ENCODE peak calls at places on chromosomes 13 and 19, in six cellular contexts. One of them, this sample, is unnamed. For H3K27me3, the result is how much of the 10 kb centered on the place peaks cover.

GRCh38 chr13:63696055-63696454 is 2280.4 kb upstream of the PCDH20 start:
- DNase-seq in heart right ventricle: no peak
- DNase-seq in cardiac muscle cell: no peak
- DNase-seq in right lobe of liver: no peak
- DNase-seq in ovary: no peak
- DNase-seq in AG04450: peak
- DNase-seq in this sample: peak

GRCh38 chr13:36571444-36571843 is 102.4 kb upstream of the SERTM1 start:
- DNase-seq in right lobe of liver: no peak
- DNase-seq in cardiac muscle cell: no peak
- DNase-seq in heart right ventricle: no peak
- DNase-seq in AG04450: no peak
- DNase-seq in ovary: no peak
- DNase-seq in this sample: no peak

GRCh38 chr13:97141564-97142005 is 80.5 kb upstream of the MBNL2 start:
- DNase-seq in cardiac muscle cell: peak
- DNase-seq in heart right ventricle: peak
- DNase-seq in right lobe of liver: no peak
- DNase-seq in AG04450: peak
- DNase-seq in ovary: no peak
- DNase-seq in this sample: no peak

GRCh38 chr19:24073807-24074206 is 13.2 kb upstream of the ZNF254 start:
- DNase-seq in heart right ventricle: no peak
- DNase-seq in AG04450: no peak
- DNase-seq in cardiac muscle cell: no peak
- DNase-seq in ovary: no peak
- DNase-seq in right lobe of liver: no peak
- DNase-seq in this sample: no peak

GRCh38 chr13:94252209-94252608 is 227.3 kb downstream of the DCT start:
- DNase-seq in cardiac muscle cell: no peak
- DNase-seq in right lobe of liver: no peak
- DNase-seq in ovary: no peak
- DNase-seq in heart right ventricle: no peak
- DNase-seq in AG04450: no peak
- DNase-seq in this sample: no peak

GRCh38 chr13:114102521-114103288 is 29.7 kb downstream of the RASA3 start:
- DNase-seq in ovary: no peak
- DNase-seq in cardiac muscle cell: no peak
- DNase-seq in right lobe of liver: peak
- DNase-seq in heart right ventricle: no peak
- DNase-seq in AG04450: no peak
- DNase-seq in this sample: no peak

GRCh38 chr19:46147791-46148288 is at the start of gene IGFL2:
- DNase-seq in cardiac muscle cell: no peak
- DNase-seq in heart right ventricle: no peak
- DNase-seq in AG04450: no peak
- DNase-seq in ovary: no peak
- DNase-seq in right lobe of liver: no peak
- DNase-seq in this sample: no peak

GRCh38 chr13:48072304-48072703 is 22.6 kb downstream of the MED4 start:
- DNase-seq in ovary: no peak
- DNase-seq in heart right ventricle: no peak
- DNase-seq in cardiac muscle cell: no peak
- DNase-seq in right lobe of liver: no peak
- DNase-seq in AG04450: no peak
- DNase-seq in this sample: no peak

GRCh38 chr13:107251321-107251720 is 683.4 kb upstream of the ARGLU1 start:
- DNase-seq in right lobe of liver: no peak
- DNase-seq in AG04450: no peak
- DNase-seq in heart right ventricle: no peak
- DNase-seq in ovary: no peak
- DNase-seq in cardiac muscle cell: no peak
- DNase-seq in this sample: no peak

GRCh38 chr13:44649118-44649455 is 73.0 kb upstream of the TSC22D1 start:
- DNase-seq in ovary: no peak
- DNase-seq in heart right ventricle: no peak
- DNase-seq in AG04450: no peak
- DNase-seq in cardiac muscle cell: no peak
- DNase-seq in right lobe of liver: no peak
- DNase-seq in this sample: no peak

DNA sequence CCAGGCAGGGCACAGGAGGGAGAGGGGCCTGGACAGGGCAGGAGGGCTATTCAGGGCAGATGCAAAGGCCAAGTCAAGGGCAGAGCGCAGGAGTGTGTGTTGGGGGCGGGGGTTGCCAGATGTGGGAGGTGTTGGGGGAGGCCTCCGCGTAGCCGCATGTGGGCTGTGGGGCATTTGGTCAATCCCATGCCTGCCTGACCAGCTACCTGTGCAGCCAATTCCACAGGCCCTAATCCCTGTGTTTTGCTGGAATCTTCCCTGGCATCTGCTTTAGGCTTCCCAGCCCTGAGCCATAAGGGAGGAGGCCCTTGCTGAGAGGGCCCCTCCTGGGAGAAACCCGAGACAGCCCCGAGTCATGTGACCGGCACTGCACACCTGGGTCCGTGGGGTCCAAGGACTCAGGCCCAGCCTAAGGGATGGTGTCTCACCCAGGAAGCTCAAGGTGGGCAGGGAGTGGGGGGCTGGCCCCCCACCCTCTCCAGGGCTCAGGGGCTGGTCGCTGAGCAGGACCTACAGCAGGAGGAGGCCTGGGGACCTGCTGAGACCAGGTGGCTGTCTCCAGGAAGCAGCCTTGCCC is 20.3 kb downstream of the RFX1 start:
- DNase-seq in ovary: no peak
- DNase-seq in cardiac muscle cell: no peak
- DNase-seq in AG04450: no peak
- DNase-seq in right lobe of liver: no peak
- DNase-seq in heart right ventricle: no peak
- DNase-seq in this sample: no peak
- H3K4me3 ChIP-seq in ovary: no peak
- H3K4me3 ChIP-seq in cardiac muscle cell: no peak
- H3K4me3 ChIP-seq in AG04450: no peak
- H3K4me3 ChIP-seq in right lobe of liver: no peak
- H3K4me3 ChIP-seq in heart right ventricle: no peak
- H3K4me3 ChIP-seq in this sample: no peak

DNA sequence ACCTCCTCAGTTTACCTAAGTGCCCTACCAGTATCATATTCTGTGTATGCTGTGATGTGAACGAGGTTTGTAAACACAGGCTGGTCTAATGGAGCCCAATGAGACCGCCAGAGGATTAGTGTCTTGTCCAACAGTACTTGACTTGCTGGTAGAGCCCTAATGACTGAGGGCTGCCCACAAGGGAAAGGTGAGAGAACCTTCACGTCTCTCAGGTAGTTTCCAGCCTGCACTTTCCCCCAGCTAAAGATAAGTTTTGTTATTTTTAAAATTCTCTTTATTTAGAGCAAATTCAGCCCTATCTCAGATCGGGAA is 498 bp upstream of the RBM26 start:
- DNase-seq in heart right ventricle: no peak
- DNase-seq in AG04450: no peak
- DNase-seq in ovary: no peak
- DNase-seq in cardiac muscle cell: no peak
- DNase-seq in right lobe of liver: no peak
- DNase-seq in this sample: no peak
- TF ChIP-seq CTCF in heart right ventricle: no peak
- TF ChIP-seq CTCF in AG04450: peak
- TF ChIP-seq CTCF in ovary: peak
- TF ChIP-seq CTCF in cardiac muscle cell: no peak
- TF ChIP-seq CTCF in right lobe of liver: no peak
- TF ChIP-seq CTCF in this sample: no peak

DNA sequence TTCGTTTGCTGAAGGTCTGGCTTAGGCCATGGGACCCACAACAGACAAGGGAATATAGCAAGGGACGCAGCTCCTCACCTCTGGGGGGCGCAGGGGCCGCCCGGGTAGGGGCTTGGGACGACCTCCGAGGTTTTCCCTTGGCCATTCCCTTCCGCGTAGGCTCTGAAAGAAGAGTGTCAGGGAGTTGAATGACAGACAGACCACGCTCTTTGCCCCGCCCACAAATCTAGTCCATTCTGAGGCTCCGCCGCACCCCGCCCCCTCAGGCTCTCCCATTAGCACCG is 11.4 kb upstream of the ZNF414 start:
- DNase-seq in AG04450: no peak
- DNase-seq in ovary: no peak
- DNase-seq in heart right ventricle: no peak
- DNase-seq in cardiac muscle cell: no peak
- DNase-seq in right lobe of liver: no peak
- DNase-seq in this sample: no peak
- H3K27me3 ChIP-seq in AG04450: under half
- H3K27me3 ChIP-seq in ovary: under half
- H3K27me3 ChIP-seq in heart right ventricle: under half
- H3K27me3 ChIP-seq in cardiac muscle cell: under half
- H3K27me3 ChIP-seq in right lobe of liver: under half
- H3K27me3 ChIP-seq in this sample: under half

GRCh38 chr13:101303512-101303911 is 112.8 kb downstream of the NALCN start:
- DNase-seq in heart right ventricle: no peak
- DNase-seq in right lobe of liver: no peak
- DNase-seq in AG04450: no peak
- DNase-seq in ovary: no peak
- DNase-seq in cardiac muscle cell: no peak
- DNase-seq in this sample: no peak
- H3K4me3 ChIP-seq in heart right ventricle: no peak
- H3K4me3 ChIP-seq in right lobe of liver: no peak
- H3K4me3 ChIP-seq in AG04450: no peak
- H3K4me3 ChIP-seq in ovary: no peak
- H3K4me3 ChIP-seq in cardiac muscle cell: no peak
- H3K4me3 ChIP-seq in this sample: no peak

GRCh38 chr13:46721054-46721453 is 75.9 kb downstream of the ESD start:
- DNase-seq in ovary: peak
- DNase-seq in right lobe of liver: peak
- DNase-seq in cardiac muscle cell: peak
- DNase-seq in AG04450: peak
- DNase-seq in heart right ventricle: peak
- DNase-seq in this sample: no peak
- TF ChIP-seq CTCF in ovary: peak
- TF ChIP-seq CTCF in right lobe of liver: peak
- TF ChIP-seq CTCF in cardiac muscle cell: peak
- TF ChIP-seq CTCF in AG04450: peak
- TF ChIP-seq CTCF in heart right ventricle: peak
- TF ChIP-seq CTCF in this sample: peak

DNA sequence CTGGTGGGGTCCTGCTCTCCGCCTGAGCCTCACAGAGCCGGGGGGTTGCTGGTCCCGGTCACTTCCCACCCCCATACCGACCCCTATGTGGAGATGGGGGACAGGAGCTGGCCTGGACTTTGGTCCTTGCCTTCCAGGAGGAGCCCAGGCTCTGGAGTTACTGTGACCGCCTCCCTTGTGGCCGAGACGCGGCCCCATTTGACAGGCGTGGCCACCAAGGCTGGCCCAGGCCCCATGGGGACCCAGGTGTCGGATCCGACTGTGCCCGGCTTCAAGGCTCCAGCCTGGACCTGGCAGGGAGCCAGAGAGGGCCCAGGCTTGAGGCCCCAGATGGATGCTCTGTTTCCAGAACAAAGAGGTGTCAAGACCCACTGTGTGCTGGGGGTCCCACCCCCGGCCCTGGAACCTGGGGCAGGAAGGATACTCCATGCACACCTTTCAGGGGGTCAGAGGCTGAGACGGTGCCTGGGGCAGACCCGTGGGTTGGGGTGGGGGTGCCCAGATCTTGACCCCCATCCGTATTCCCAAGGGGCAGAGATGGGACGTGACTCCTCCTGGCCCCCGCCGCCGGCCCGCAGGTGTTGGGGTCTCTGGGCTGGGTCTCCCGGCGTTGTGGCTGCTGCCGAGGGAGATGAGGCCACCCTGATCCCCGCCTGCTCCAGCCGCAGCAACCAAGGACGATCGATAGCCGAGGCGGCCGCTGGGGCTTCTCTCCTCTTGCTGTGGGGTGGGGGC is 47.8 kb upstream of the TCF3 start:
- DNase-seq in right lobe of liver: no peak
- DNase-seq in cardiac muscle cell: no peak
- DNase-seq in heart right ventricle: no peak
- DNase-seq in ovary: no peak
- DNase-seq in AG04450: no peak
- DNase-seq in this sample: no peak
- H3K27me3 ChIP-seq in right lobe of liver: under half
- H3K27me3 ChIP-seq in cardiac muscle cell: under half
- H3K27me3 ChIP-seq in heart right ventricle: under half
- H3K27me3 ChIP-seq in ovary: under half
- H3K27me3 ChIP-seq in AG04450: under half
- H3K27me3 ChIP-seq in this sample: under half

GRCh38 chr19:18317998-18318800 is 4.7 kb downstream of the LSM4 start:
- DNase-seq in ovary: no peak
- DNase-seq in right lobe of liver: no peak
- DNase-seq in AG04450: no peak
- DNase-seq in cardiac muscle cell: no peak
- DNase-seq in heart right ventricle: no peak
- DNase-seq in this sample: no peak
- H3K4me3 ChIP-seq in ovary: no peak
- H3K4me3 ChIP-seq in right lobe of liver: no peak
- H3K4me3 ChIP-seq in AG04450: no peak
- H3K4me3 ChIP-seq in cardiac muscle cell: no peak
- H3K4me3 ChIP-seq in heart right ventricle: no peak
- H3K4me3 ChIP-seq in this sample: no peak

GRCh38 chr19:15195381-15195964 is 5.3 kb downstream of the NOTCH3 start:
- DNase-seq in right lobe of liver: no peak
- DNase-seq in ovary: peak
- DNase-seq in cardiac muscle cell: peak
- DNase-seq in heart right ventricle: peak
- DNase-seq in AG04450: no peak
- DNase-seq in this sample: peak
- TF ChIP-seq CTCF in right lobe of liver: no peak
- TF ChIP-seq CTCF in ovary: no peak
- TF ChIP-seq CTCF in cardiac muscle cell: peak
- TF ChIP-seq CTCF in heart right ventricle: no peak
- TF ChIP-seq CTCF in AG04450: peak
- TF ChIP-seq CTCF in this sample: peak

DNA sequence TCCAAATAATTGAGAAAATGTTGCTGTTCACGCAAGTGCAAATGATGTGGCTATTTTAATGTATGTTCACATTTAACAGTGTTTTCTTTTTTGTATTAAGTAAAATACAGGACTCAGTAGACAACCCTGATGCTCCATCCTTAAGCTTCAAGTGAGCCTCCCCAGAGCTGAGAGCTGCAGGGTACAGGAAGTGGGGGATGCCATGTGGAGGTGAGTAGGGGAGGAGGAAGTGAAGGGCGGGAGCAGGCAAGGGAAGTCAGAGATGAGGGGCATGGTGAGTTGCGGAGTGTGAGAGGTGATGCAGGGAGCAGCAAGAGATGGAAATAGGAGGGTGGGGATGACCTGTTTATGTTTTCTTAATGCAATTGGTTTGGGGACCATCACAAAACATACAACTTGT is 711.0 kb downstream of the UQCRFS1 start:
- DNase-seq in ovary: no peak
- DNase-seq in cardiac muscle cell: no peak
- DNase-seq in right lobe of liver: no peak
- DNase-seq in heart right ventricle: no peak
- DNase-seq in AG04450: no peak
- DNase-seq in this sample: no peak
- H3K27me3 ChIP-seq in ovary: under half
- H3K27me3 ChIP-seq in cardiac muscle cell: under half
- H3K27me3 ChIP-seq in right lobe of liver: under half
- H3K27me3 ChIP-seq in heart right ventricle: under half
- H3K27me3 ChIP-seq in AG04450: under half
- H3K27me3 ChIP-seq in this sample: under half

GRCh38 chr13:32036762-32037161 is 5.2 kb downstream of the FRY start:
- DNase-seq in right lobe of liver: no peak
- DNase-seq in ovary: no peak
- DNase-seq in cardiac muscle cell: no peak
- DNase-seq in heart right ventricle: no peak
- DNase-seq in AG04450: no peak
- DNase-seq in this sample: no peak
- H3K4me3 ChIP-seq in right lobe of liver: peak
- H3K4me3 ChIP-seq in ovary: no peak
- H3K4me3 ChIP-seq in cardiac muscle cell: no peak
- H3K4me3 ChIP-seq in heart right ventricle: no peak
- H3K4me3 ChIP-seq in AG04450: no peak
- H3K4me3 ChIP-seq in this sample: no peak